ENCODE peak calls at places on chromosomes 12 and 14, in seven cellular contexts. T, R, K, S, Q, U and N are unnamed samples.
A peak's percentile ranks its signal among the peaks of the same experiment; 100 is the strongest.

GRCh38 chr14:72745991-72746980 is 147.6 kb downstream of the DPF3 start:
- DNase-seq in U (no peak), S (no peak), Q (no peak), R (no peak), T (no peak), K (no peak), N (peak; percentile 65)

GRCh38 chr14:64095620-64096019 is 198.6 kb downstream of the ESR2 start:
- DNase-seq in Q (no peak), R (no peak), T (no peak), U (no peak), S (no peak), K (no peak), N (no peak)

GRCh38 chr14:65506801-65507200 is 94.3 kb downstream of the FUT8 start:
- DNase-seq in R (peak; percentile 14), Q (no peak), T (no peak), S (no peak), K (no peak), U (no peak), N (no peak)

GRCh38 chr12:12209043-12209442 is 57.8 kb downstream of the LRP6 start:
- DNase-seq in K (no peak), Q (no peak), U (no peak), R (no peak), S (no peak), T (no peak), N (no peak)

GRCh38 chr12:117881517-117881916 is 87.3 kb downstream of the KSR2 start:
- DNase-seq in U (no peak), R (no peak), T (no peak), Q (no peak), K (no peak), S (no peak), N (no peak)

GRCh38 chr12:87304406-87304805 is 724.8 kb downstream of the C12orf50 start:
- DNase-seq in K (no peak), U (no peak), T (no peak), Q (peak; percentile 28), S (no peak), R (no peak), N (no peak)

GRCh38 chr14:72863216-72864006 is 30.5 kb downstream of the DPF3 start:
- DNase-seq in Q (no peak), R (no peak), S (no peak), U (no peak), T (no peak), K (no peak), N (no peak)

GRCh38 chr14:78448483-78449094 is 278.4 kb downstream of the NRXN3 start:
- DNase-seq in T (peak; percentile 19), K (no peak), Q (peak; percentile 40), U (no peak), R (peak; percentile 51), S (peak; percentile 15), N (peak; percentile 19)

GRCh38 chr14:59332727-59333126 is 132.5 kb downstream of the GPR135 start:
- DNase-seq in U (no peak), R (no peak), T (no peak), Q (peak; percentile 41), K (no peak), S (no peak), N (no peak)

GRCh38 chr12:24363177-24363754 is 413.8 kb upstream of the SOX5 start:
- DNase-seq in S (no peak), U (no peak), R (no peak), Q (no peak), K (no peak), T (no peak), N (no peak)

GRCh38 chr12:92764820-92765219 is 62.0 kb downstream of the PLEKHG7 start:
- DNase-seq in U (no peak), Q (no peak), T (no peak), K (no peak), R (no peak), S (no peak), N (no peak)

GRCh38 chr14:99354166-99354875 is 82.3 kb upstream of the BCL11B start:
- DNase-seq in T (no peak), S (no peak), Q (no peak), R (no peak), K (no peak), U (no peak), N (no peak)

GRCh38 chr14:50222061-50222613 is 9.2 kb downstream of the SOS2 start:
- DNase-seq in U (no peak), Q (no peak), K (no peak), T (no peak), S (no peak), R (no peak), N (no peak)

GRCh38 chr12:104213952-104214351 is 1.6 kb upstream of the TXNRD1 start:
- DNase-seq in T (no peak), K (no peak), R (no peak), U (no peak), Q (peak; percentile 82), S (no peak), N (peak; percentile 45)

GRCh38 chr14:72644038-72644437 is 249.9 kb downstream of the DPF3 start:
- DNase-seq in U (no peak), T (no peak), Q (no peak), K (no peak), R (no peak), S (no peak), N (no peak)

GRCh38 chr14:67999290-67999689 is 179.7 kb downstream of the RAD51B start:
- DNase-seq in U (no peak), S (no peak), R (no peak), K (no peak), Q (no peak), T (no peak), N (no peak)

GRCh38 chr14:102777711-102778615 is 714 bp downstream of the TRAF3 start:
- DNase-seq in K (no peak), R (peak; percentile 13), T (no peak), Q (no peak), S (no peak), U (no peak), N (no peak)

GRCh38 chr12:131383291-131383690 is 327.6 kb upstream of the SFSWAP start:
- DNase-seq in T (no peak), R (no peak), K (no peak), Q (no peak), U (no peak), S (no peak), N (no peak)

GRCh38 chr14:74239848-74240793 is 872 bp downstream of the VSX2 start:
- DNase-seq in U (no peak), R (no peak), Q (no peak), T (peak; percentile 41), K (no peak), S (no peak), N (no peak)

GRCh38 chr12:64480148-64480547 is 28.2 kb downstream of the TBK1 start:
- DNase-seq in T (no peak), R (no peak), Q (no peak), S (no peak), U (no peak), K (no peak), N (no peak)

GRCh38 chr12:56687225-56688128 is 607 bp downstream of the PTGES3 start:
- DNase-seq in T (peak; percentile 23), Q (peak; percentile 58), R (peak; percentile 74), K (no peak), U (peak; percentile 56), S (no peak), N (no peak)
- TF ChIP-seq POLR2A in T (peak; percentile 67), Q (no peak), R (no peak), K (no peak), U (no peak), S (no peak), N (peak; percentile 13)

GRCh38 chr12:49942921-49943662 is 7.4 kb upstream of the AQP2 start:
- DNase-seq in U (peak; percentile 38), S (no peak), Q (no peak), K (no peak), R (no peak), T (no peak), N (no peak)

GRCh38 chr12:49942512-49942893 is 8.0 kb upstream of the AQP2 start:
- DNase-seq in S (no peak), Q (no peak), R (no peak), U (peak; percentile 25), T (no peak), K (no peak), N (no peak)

GRCh38 chr12:49944718-49945117 is 5.8 kb upstream of the AQP2 start:
- DNase-seq in U (peak; percentile 43), Q (no peak), R (no peak), S (no peak), K (no peak), T (no peak), N (no peak)

GRCh38 chr12:49944046-49944445 is 6.5 kb upstream of the AQP2 start:
- DNase-seq in K (no peak), S (no peak), T (no peak), U (peak; percentile 43), R (no peak), Q (no peak), N (no peak)

GRCh38 chr12:49943663-49943945 is 6.9 kb upstream of the AQP2 start:
- DNase-seq in K (no peak), Q (no peak), S (no peak), T (no peak), U (no peak), R (no peak), N (no peak)
- TF ChIP-seq POLR2A in K (no peak), Q (no peak), S (no peak), T (no peak), U (no peak), R (no peak), N (no peak)

DNA sequence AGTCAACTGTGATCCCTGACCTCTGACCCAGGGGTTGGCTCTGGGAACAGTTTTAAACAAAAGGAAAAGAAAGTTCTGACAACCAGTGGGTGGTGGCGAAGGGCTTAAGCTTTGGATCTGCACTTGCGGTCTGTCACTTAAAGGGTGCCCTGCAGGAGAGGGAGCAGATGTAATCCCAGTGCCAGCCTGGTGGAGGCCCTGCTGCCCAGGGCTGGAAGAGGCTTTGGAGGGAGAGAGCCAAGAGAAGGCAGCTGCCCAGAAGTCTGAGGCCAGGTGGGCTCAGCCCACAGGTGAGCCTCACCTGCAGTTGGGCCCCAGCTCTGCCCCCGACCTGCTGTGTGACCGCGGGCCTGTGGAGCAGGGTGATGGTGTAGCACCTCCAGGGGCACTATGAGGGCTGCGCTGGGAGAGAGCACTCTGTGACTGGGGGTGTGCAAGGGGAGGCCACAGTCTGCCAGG is 19.1 kb downstream of the SH2B3 start:
- DNase-seq in S (no peak), Q (no peak), U (no peak), T (no peak), R (no peak), K (no peak), N (no peak)
- TF ChIP-seq POLR2A in S (no peak), Q (no peak), U (no peak), T (no peak), R (no peak), K (no peak), N (no peak)

DNA sequence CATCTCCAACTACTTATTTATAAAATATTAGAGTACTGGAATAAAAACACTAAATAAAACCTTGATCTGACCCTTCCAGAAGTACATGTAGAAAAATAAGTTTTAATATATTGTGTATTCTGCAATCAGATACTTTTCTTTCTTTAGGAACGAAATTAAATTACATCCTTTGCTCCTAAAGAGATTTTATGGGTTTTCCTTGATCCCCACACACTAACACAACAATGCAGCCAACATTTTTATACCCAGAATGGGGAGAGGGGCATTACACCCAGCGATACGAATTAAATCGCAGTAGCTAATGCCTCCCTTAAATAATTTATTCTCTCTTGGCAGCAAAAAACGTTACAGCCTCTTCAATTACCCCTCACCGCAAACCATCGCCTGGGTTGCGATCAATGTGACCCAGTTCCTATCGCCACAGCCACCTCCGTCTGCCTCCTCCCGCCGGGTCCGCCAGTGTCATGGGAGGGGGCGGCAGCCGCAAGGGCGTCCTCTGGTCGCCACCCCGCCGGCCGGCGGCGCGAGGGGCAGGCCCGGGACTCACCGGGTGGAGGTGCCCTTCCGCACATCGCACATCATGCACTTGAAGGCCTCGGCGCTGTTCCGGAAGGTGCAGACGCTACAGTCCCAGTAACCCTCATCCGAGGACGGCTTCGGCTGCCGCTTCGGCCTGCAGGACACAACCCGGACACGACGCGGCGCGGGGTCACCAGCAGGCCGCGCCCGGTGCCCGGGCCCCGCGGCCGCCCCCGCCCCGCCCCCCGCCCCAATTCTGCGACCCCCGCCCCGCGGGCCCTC is 796 bp downstream of the YAF2 start:
- DNase-seq in R (peak; percentile 87), S (peak; percentile 41), T (peak; percentile 60), U (peak; percentile 75), Q (peak; percentile 94), K (peak; percentile 17), N (peak; percentile 78)
- TF ChIP-seq POLR2A in R (peak; percentile 64), S (no peak), T (peak; percentile 81), U (no peak), Q (peak; percentile 48), K (no peak), N (peak; percentile 42)